ENCODE peak calls at places on chromosomes 6 and 20, in four cellular contexts. N is NCI-H460, K is aorta, L is left cardiac atrium. O is an unnamed sample.

GRCh38 chr6:106315765-106316375 is 9.7 kb downstream of the ATG5 start:
- DNase-seq in N (no peak), K (no peak), L (no peak), O (no peak)

GRCh38 chr20:7980332-7981046 is 39.1 kb downstream of the TMX4 start:
- DNase-seq in N (peak; percentile 34), K (no peak), L (no peak), O (no peak)

GRCh38 chr20:8509809-8510208 is 377.7 kb downstream of the PLCB1 start:
- DNase-seq in N (no peak), K (no peak), L (no peak), O (no peak)

GRCh38 chr6:125821825-125822281 is 31.1 kb downstream of the NCOA7 start:
- DNase-seq in N (no peak), K (no peak), L (no peak), O (peak; percentile 72)

GRCh38 chr6:105372142-105372861 is 30.6 kb downstream of the PREP start:
- DNase-seq in N (no peak), K (no peak), L (no peak), O (no peak)

GRCh38 chr6:80520195-80520594 is 413.7 kb downstream of the BCKDHB start:
- DNase-seq in N (no peak), K (no peak), L (no peak), O (no peak)

GRCh38 chr20:58447733-58448391 is 58.8 kb downstream of the VAPB start:
- DNase-seq in N (peak; percentile 56), K (no peak), L (no peak), O (peak; percentile 64)

GRCh38 chr6:159981591-159982245 is 12.8 kb downstream of the IGF2R start:
- DNase-seq in N (no peak), K (no peak), L (peak; percentile 47), O (no peak)

GRCh38 chr6:149483302-149483701 is 1.5 kb downstream of the ZC3H12D start:
- DNase-seq in N (no peak), K (no peak), L (no peak), O (no peak)

GRCh38 chr6:79425589-79426311 is 111.5 kb downstream of the LCA5 start:
- DNase-seq in N (no peak), K (no peak), L (no peak), O (no peak)

GRCh38 chr6:168238159-168238887 is 81.3 kb downstream of the DACT2 start:
- DNase-seq in N (no peak), K (no peak), L (no peak), O (no peak)

GRCh38 chr6:24859132-24859531 is 60.4 kb upstream of the ARMH2 start:
- DNase-seq in N (no peak), K (no peak), L (no peak), O (no peak)

GRCh38 chr6:2977799-2978558 is 6.6 kb upstream of the SERPINB6 start:
- DNase-seq in N (no peak), K (no peak), L (no peak), O (no peak)

GRCh38 chr6:159117541-159117940 is 51.7 kb upstream of the FNDC1 start:
- DNase-seq in N (no peak), K (no peak), L (no peak), O (no peak)

GRCh38 chr20:63123326-63123725 is 92.6 kb downstream of the YTHDF1 start:
- DNase-seq in N (no peak), K (peak; percentile 50), L (peak; percentile 7), O (no peak)

O was measured in left colon.